ENCODE peak calls at places on chromosomes 7 and 10, in five cellular contexts. M is K562, F is Peyer's patch, I is GM06990, E is fibroblast of lung. D is an unnamed sample.

GRCh38 chr7:142445019-142445686 is 187.3 kb upstream of the PRSS58 start:
- DNase-seq in M (peak; percentile 37), I (no peak), F (no peak), E (no peak), D (no peak)

GRCh38 chr10:30583778-30584415 is 45.7 kb downstream of the LYZL2 start:
- DNase-seq in M (peak; percentile 62), F (peak; percentile 60), E (peak; percentile 82), I (peak; percentile 23), D (peak; percentile 55)

GRCh38 chr10:122060250-122060649 is 71.3 kb downstream of the TACC2 start:
- DNase-seq in I (no peak), F (no peak), E (peak; percentile 50), M (no peak), D (no peak)

GRCh38 chr10:37734971-37735370 is 122.4 kb downstream of the ZNF248 start:
- DNase-seq in E (peak; percentile 2), F (no peak), M (peak; percentile 20), I (no peak), D (no peak)

GRCh38 chr10:95788830-95789229 is 32.9 kb downstream of the ENTPD1 start:
- DNase-seq in F (no peak), M (no peak), E (peak; percentile 77), I (no peak), D (peak; percentile 60)

GRCh38 chr7:37007319-37007718 is 283.0 kb upstream of the AOAH start:
- DNase-seq in E (no peak), I (no peak), M (no peak), F (no peak), D (no peak)

GRCh38 chr10:112526130-112526529 is 79.1 kb downstream of the VTI1A start:
- DNase-seq in E (peak; percentile 41), I (peak; percentile 11), M (no peak), F (no peak), D (no peak)

GRCh38 chr7:47380325-47381131 is 201.4 kb downstream of the TNS3 start:
- DNase-seq in M (peak; percentile 13), F (peak; percentile 83), E (peak; percentile 90), I (no peak), D (no peak)

GRCh38 chr7:4681922-4682620 is at the start of gene FOXK1:
- DNase-seq in F (peak; percentile 86), M (peak; percentile 83), I (peak; percentile 85), E (peak; percentile 65), D (no peak)

GRCh38 chr7:47371317-47371716 is 210.6 kb downstream of the TNS3 start:
- DNase-seq in M (no peak), F (no peak), E (no peak), I (no peak), D (no peak)

GRCh38 chr7:28975987-28976386 is 17.9 kb upstream of the TRIL start:
- DNase-seq in F (no peak), M (no peak), E (no peak), I (no peak), D (no peak)

GRCh38 chr10:132945894-132946255 is 3.5 kb upstream of the CFAP46 start:
- DNase-seq in M (no peak), F (no peak), E (no peak), I (no peak), D (no peak)

GRCh38 chr10:103691723-103692380 is 163.5 kb downstream of the SH3PXD2A start:
- DNase-seq in F (no peak), E (no peak), I (peak; percentile 67), M (peak; percentile 30), D (no peak)

GRCh38 chr10:103693070-103693811 is 162.1 kb downstream of the SH3PXD2A start:
- DNase-seq in M (peak; percentile 19), F (peak; percentile 67), I (peak; percentile 71), E (peak; percentile 29), D (no peak)

GRCh38 chr10:103692421-103693069 is 162.8 kb downstream of the SH3PXD2A start:
- DNase-seq in I (peak; percentile 75), F (no peak), E (no peak), M (peak; percentile 25), D (no peak)

GRCh38 chr10:103695584-103696005 is 159.8 kb downstream of the SH3PXD2A start:
- DNase-seq in M (peak; percentile 41), E (peak; percentile 17), F (peak; percentile 87), I (peak; percentile 59), D (peak; percentile 48)

DNA sequence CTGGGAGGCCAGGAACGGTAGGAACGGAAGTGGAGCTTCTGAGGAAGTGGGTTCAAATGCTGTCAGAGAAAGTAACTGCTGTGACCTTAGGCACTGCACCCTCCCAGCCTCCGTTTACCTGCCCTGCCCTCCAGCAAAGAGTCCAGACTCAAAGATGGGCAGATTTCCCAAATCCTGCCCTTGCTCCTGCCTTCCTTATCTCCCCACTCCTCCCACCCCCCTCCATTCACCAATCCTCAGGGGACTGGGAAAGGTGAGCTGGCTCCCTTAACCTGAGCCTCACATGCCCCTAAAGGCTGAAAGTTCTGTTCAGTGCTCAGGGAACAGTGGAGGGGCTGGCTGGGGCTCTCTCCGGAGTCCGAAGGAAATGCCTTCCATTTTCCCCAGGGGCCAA is 161.6 kb downstream of the SH3PXD2A start:
- DNase-seq in F (no peak), I (no peak), M (no peak), E (no peak), D (no peak)
- H3K4me3 ChIP-seq in F (no peak overlapping the region), I (peak overlapping the region; percentile 89), M (no peak overlapping the region), E (no peak overlapping the region), D (no peak overlapping the region)

GRCh38 chr10:27838291-27838690 is 92.7 kb upstream of the MKX start:
- DNase-seq in E (peak; percentile 76), I (no peak), F (no peak), M (no peak), D (no peak)
- H3K4me3 ChIP-seq in E (no peak overlapping the region), I (no peak overlapping the region), F (no peak overlapping the region), M (no peak overlapping the region), D (no peak overlapping the region)

GRCh38 chr10:104642311-104643022 is 1.4 kb downstream of the SORCS3 start:
- DNase-seq in I (no peak), M (peak; percentile 11), E (peak; percentile 19), F (no peak), D (no peak)
- H3K4me3 ChIP-seq in I (no peak overlapping the region), M (no peak overlapping the region), E (no peak overlapping the region), F (no peak overlapping the region), D (peak overlapping the region; percentile 22)

GRCh38 chr10:100827819-100828743 is 82.7 kb downstream of the PAX2 start:
- DNase-seq in I (peak; percentile 35), F (no peak), M (peak; percentile 31), E (peak; percentile 3), D (no peak)
- H3K4me3 ChIP-seq in I (peak overlapping the region; percentile 35), F (peak overlapping the region; percentile 25), M (no peak overlapping the region), E (no peak overlapping the region), D (peak overlapping the region; percentile 15)

DNA sequence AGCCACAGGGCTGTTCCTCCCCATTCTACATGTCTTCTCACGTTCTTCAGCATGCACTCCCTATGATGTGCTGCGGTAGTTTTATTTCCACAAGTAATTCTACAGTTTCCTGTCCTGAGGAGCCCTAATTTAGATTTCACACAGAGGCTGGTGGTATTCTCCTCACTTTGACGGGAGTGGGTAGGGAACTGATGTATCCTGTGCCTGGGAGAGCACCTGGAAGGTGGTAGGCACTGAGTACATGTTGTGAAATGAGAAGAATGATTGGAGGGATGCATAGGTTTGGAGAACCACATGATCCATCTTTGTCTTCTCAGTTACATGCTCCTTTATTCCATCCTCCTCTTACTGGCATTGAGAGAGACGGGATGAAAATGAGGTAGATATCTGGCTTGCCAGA is 118.2 kb upstream of the CCDC6 start:
- DNase-seq in M (no peak), E (no peak), I (no peak), F (no peak), D (no peak)
- H3K4me3 ChIP-seq in M (no peak overlapping the region), E (no peak overlapping the region), I (no peak overlapping the region), F (no peak overlapping the region), D (no peak overlapping the region)

GRCh38 chr10:11721813-11722212 is 20.4 kb upstream of the ECHDC3 start:
- DNase-seq in M (no peak), I (no peak), E (no peak), F (no peak), D (no peak)

GRCh38 chr10:11725912-11726311 is 16.3 kb upstream of the ECHDC3 start:
- DNase-seq in M (no peak), E (no peak), F (no peak), I (no peak), D (no peak)

GRCh38 chr10:11727563-11727962 is 14.6 kb upstream of the ECHDC3 start:
- DNase-seq in E (no peak), M (no peak), F (no peak), I (no peak), D (no peak)

GRCh38 chr10:11728353-11728752 is 13.8 kb upstream of the ECHDC3 start:
- DNase-seq in F (no peak), E (no peak), I (no peak), M (no peak), D (no peak)

DNA sequence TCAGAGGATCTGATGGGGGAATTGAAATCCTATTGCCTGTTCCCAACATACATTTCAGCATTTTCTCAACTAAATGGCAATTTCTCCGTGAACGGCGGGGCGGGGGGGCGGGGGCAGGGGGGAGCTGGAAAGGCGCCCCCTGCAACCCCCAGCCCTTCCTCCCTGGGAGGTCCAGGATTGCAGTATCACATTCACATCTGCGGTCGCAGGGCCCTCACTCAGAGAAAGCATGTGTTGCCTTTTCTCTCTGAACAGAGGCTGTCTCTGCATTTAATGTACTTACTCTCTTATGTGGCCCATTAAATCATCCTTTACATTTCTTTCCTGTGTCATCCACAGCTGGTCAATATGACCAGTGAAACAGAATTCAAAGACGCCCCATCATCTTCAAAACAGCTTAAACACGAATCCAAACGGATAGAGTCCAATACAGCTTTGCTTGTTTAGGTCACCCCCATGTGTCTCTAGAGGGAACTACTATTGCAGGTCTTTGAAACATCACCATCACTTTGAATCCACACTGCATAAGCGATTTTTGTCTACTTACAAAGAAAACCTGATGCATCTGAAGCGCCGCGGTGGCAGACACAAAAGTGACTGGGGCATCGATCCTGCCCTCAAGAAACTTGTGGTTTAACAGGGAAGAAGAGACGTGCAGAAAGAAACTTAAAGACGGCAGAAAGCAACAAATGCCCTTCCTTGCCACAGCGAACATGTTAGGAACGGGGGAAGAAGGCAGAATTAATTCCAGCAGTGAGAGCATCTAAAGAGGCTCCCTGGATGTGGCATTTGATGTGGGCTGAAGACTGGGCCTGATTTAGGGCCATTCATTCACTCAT is 17.0 kb upstream of the ECHDC3 start:
- DNase-seq in F (no peak), I (no peak), M (peak; percentile 81), E (peak; percentile 59), D (peak; percentile 31)
- H3K4me3 ChIP-seq in F (no peak overlapping the region), I (no peak overlapping the region), M (no peak overlapping the region), E (no peak overlapping the region), D (no peak overlapping the region)

DNA sequence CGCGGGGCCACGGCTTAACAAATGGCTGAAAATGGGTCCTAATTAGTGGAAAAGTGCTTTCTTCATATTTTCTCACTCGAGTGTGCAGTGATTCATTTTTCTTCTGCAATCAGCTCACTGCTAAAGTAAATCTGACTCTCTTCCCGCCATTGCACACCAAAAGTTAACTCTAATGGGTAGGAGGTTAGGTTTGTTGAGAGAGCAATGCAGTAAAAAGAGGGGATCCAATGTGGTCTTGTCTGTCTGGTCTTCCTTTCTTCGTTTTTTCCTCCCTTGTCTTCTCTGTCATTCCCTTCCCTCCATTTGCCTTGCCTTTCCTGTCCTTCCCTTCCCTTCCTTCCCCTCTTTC is 4.6 kb downstream of the IKZF1 start:
- DNase-seq in I (no peak), E (no peak), F (no peak), M (no peak), D (no peak)
- H3K4me3 ChIP-seq in I (peak overlapping the region; percentile 85), E (no peak overlapping the region), F (peak overlapping the region; percentile 30), M (peak overlapping the region; percentile 70), D (no peak overlapping the region)